ENCODE peak calls at places on chromosomes 3 and 15, in ten cellular contexts. L is WTC11, P is cardiac muscle cell, J is RWPE1, H is hepatocyte, U is foreskin fibroblast, C is breast epithelium, S is tibial artery, V is glutamatergic neuron, O is AG04450. B is an unnamed sample.

GRCh38 chr3:16818194-16818593 is 66.6 kb upstream of the PLCL2 start:
- DNase-seq in O (no peak), U (no peak), P (no peak), H (no peak), C (no peak), J (no peak), S (no peak), L (no peak), V (no peak), B (no peak)

GRCh38 chr15:39511915-39512260 is 69.0 kb upstream of the THBS1 start:
- DNase-seq in H (no peak), V (no peak), U (peak), L (no peak), O (peak), P (no peak), J (no peak), S (no peak), C (no peak), B (no peak)

GRCh38 chr3:131231710-131232348 is 149.7 kb upstream of the NUDT16 start:
- DNase-seq in P (no peak), H (no peak), S (no peak), O (no peak), V (no peak), J (no peak), C (no peak), L (no peak), U (no peak), B (no peak)

GRCh38 chr15:67107014-67107812 is 41.8 kb downstream of the SMAD3 start:
- DNase-seq in P (no peak), C (no peak), L (no peak), J (peak), V (no peak), O (peak), S (peak), U (peak), H (peak), B (peak)

GRCh38 chr15:100785181-100786138 is 94.2 kb upstream of the ALDH1A3 start:
- DNase-seq in P (no peak), U (no peak), S (peak), J (no peak), H (no peak), C (peak), V (no peak), O (no peak), L (peak), B (no peak)

GRCh38 chr3:135918600-135918999 is 46.9 kb upstream of the PPP2R3A start:
- DNase-seq in U (no peak), O (no peak), V (no peak), C (no peak), L (no peak), J (peak), P (peak), S (no peak), H (peak), B (no peak)

GRCh38 chr3:114406286-114406685 is 112.5 kb downstream of the TIGIT start:
- DNase-seq in V (no peak), S (no peak), U (peak), P (no peak), C (no peak), H (no peak), O (no peak), J (no peak), L (no peak), B (no peak)

GRCh38 chr3:160010578-160010977 is 21.9 kb downstream of the IL12A start:
- DNase-seq in U (no peak), S (no peak), L (no peak), H (no peak), J (no peak), O (no peak), V (no peak), P (no peak), C (no peak), B (no peak)

GRCh38 chr15:41424809-41425208 is 7.9 kb downstream of the RTF1 start:
- DNase-seq in V (no peak), O (no peak), J (no peak), P (no peak), S (no peak), U (no peak), C (no peak), H (no peak), L (no peak), B (no peak)
- TF ChIP-seq CTCF in V (no peak), O (no peak), J (no peak), P (no peak), S (no peak), U (no peak), C (no peak), H (no peak), L (no peak), B (no peak)

GRCh38 chr15:40763801-40764765 is at the start of gene GCHFR:
- DNase-seq in U (no peak), L (peak), J (peak), H (peak), S (peak), V (peak), O (no peak), P (peak), C (peak), B (no peak)
- TF ChIP-seq CTCF in U (peak), L (no peak), J (peak), H (peak), S (peak), V (peak), O (peak), P (peak), C (peak), B (peak)

GRCh38 chr3:121073011-121073410 is 165.0 kb downstream of the STXBP5L start:
- DNase-seq in U (no peak), H (no peak), L (no peak), C (no peak), P (no peak), O (no peak), V (no peak), J (no peak), S (no peak), B (no peak)
- TF ChIP-seq CTCF in U (no peak), H (no peak), L (no peak), C (no peak), P (no peak), O (no peak), V (no peak), J (no peak), S (no peak), B (no peak)

GRCh38 chr15:43143203-43143941 is 10.0 kb downstream of the TMEM62 start:
- DNase-seq in L (no peak), S (no peak), U (no peak), P (no peak), O (no peak), J (no peak), C (no peak), V (no peak), H (no peak), B (no peak)
- TF ChIP-seq CTCF in L (no peak), S (no peak), U (no peak), P (no peak), O (no peak), J (no peak), C (no peak), V (no peak), H (no peak), B (no peak)

DNA sequence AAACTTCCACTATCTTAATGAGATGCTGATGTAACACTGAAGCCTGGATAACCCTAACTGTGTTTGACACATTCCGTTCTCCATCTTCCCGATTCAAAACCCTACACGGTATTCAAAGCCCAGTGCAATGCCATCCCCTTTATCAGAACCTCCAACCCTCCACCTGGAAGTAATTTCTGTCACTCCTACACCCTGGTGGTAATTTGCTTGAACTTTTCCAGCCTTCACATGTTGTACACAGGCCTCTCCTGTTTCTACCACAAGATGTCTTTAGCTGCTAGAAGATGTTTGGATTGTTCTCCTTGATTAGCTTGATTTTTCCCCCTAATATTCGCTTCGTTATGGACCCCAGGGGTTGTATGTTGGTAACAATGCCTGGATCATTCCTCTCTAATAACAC is 208.9 kb downstream of the CHST2 start:
- DNase-seq in U (no peak), L (no peak), O (no peak), J (no peak), S (no peak), H (no peak), C (no peak), V (no peak), P (no peak), B (no peak)
- TF ChIP-seq CTCF in U (peak), L (no peak), O (no peak), J (no peak), S (no peak), H (no peak), C (no peak), V (peak), P (no peak), B (no peak)

GRCh38 chr15:55320963-55321362 is 1.9 kb downstream of the PIGB start:
- DNase-seq in L (no peak), O (no peak), C (no peak), S (no peak), U (no peak), V (no peak), P (no peak), J (no peak), H (no peak), B (no peak)

GRCh38 chr15:55319537-55320325 is 709 bp downstream of the PIGB start:
- DNase-seq in L (no peak), C (no peak), U (peak), O (no peak), V (no peak), J (no peak), H (no peak), S (peak), P (no peak), B (no peak)

GRCh38 chr15:55322452-55322851 is 3.4 kb downstream of the PIGB start:
- DNase-seq in S (no peak), L (no peak), O (no peak), U (no peak), V (no peak), C (no peak), P (no peak), H (no peak), J (no peak), B (no peak)

GRCh38 chr15:55318588-55319494 is at the start of the genes PIGB and PIGBOS1:
- DNase-seq in S (peak), H (peak), L (peak), O (peak), J (peak), V (peak), P (peak), U (peak), C (peak), B (peak)
- TF ChIP-seq CTCF in S (peak), H (no peak), L (no peak), O (peak), J (no peak), V (no peak), P (peak), U (peak), C (peak), B (no peak)